ENCODE peak calls at places on chromosomes 5 and 9, in eight cellular contexts. One of them, this sample, is unnamed.

GRCh38 chr9:98142182-98142924 is 23.3 kb upstream of the TRIM14 start:
- DNase-seq in HuH-7: peak; percentile 57
- DNase-seq in activated T-helper 9 cell treated with anti-CD3 and anti-CD28 coated beads, Interleukin-2, amount 50 U/mL, for 16 hours: no peak
- DNase-seq in NCI-H2107: no peak
- DNase-seq in A172: no peak
- DNase-seq in AG08395: no peak
- DNase-seq in activated T-cell treated with anti-CD3 and anti-CD28 coated beads for 48 hours: no peak
- DNase-seq in NT2/D1: no peak
- DNase-seq in this sample: no peak

GRCh38 chr9:16671591-16672137 is 198.8 kb downstream of the BNC2 start:
- DNase-seq in HuH-7: no peak
- DNase-seq in A172: no peak
- DNase-seq in AG08395: peak; percentile 46
- DNase-seq in NCI-H2107: no peak
- DNase-seq in NT2/D1: no peak
- DNase-seq in activated T-helper 9 cell treated with anti-CD3 and anti-CD28 coated beads, Interleukin-2, amount 50 U/mL, for 16 hours: no peak
- DNase-seq in activated T-cell treated with anti-CD3 and anti-CD28 coated beads for 48 hours: no peak
- DNase-seq in this sample: no peak

GRCh38 chr9:12554636-12555035 is 138.5 kb upstream of the TYRP1 start:
- DNase-seq in AG08395: no peak
- DNase-seq in NT2/D1: peak; percentile 5
- DNase-seq in NCI-H2107: no peak
- DNase-seq in A172: peak; percentile 38
- DNase-seq in activated T-helper 9 cell treated with anti-CD3 and anti-CD28 coated beads, Interleukin-2, amount 50 U/mL, for 16 hours: no peak
- DNase-seq in activated T-cell treated with anti-CD3 and anti-CD28 coated beads for 48 hours: no peak
- DNase-seq in HuH-7: no peak
- DNase-seq in this sample: peak; percentile 5

GRCh38 chr9:133188006-133188842 is 20.8 kb downstream of the OBP2B start:
- DNase-seq in activated T-cell treated with anti-CD3 and anti-CD28 coated beads for 48 hours: no peak
- DNase-seq in A172: peak; percentile 15
- DNase-seq in NT2/D1: peak; percentile 52
- DNase-seq in AG08395: no peak
- DNase-seq in activated T-helper 9 cell treated with anti-CD3 and anti-CD28 coated beads, Interleukin-2, amount 50 U/mL, for 16 hours: no peak
- DNase-seq in NCI-H2107: no peak
- DNase-seq in HuH-7: peak; percentile 63
- DNase-seq in this sample: peak; percentile 55

GRCh38 chr5:177447066-177447610 is 524 bp downstream of the PRR7 start:
- DNase-seq in activated T-cell treated with anti-CD3 and anti-CD28 coated beads for 48 hours: peak; percentile 67
- DNase-seq in activated T-helper 9 cell treated with anti-CD3 and anti-CD28 coated beads, Interleukin-2, amount 50 U/mL, for 16 hours: peak; percentile 60
- DNase-seq in NT2/D1: no peak
- DNase-seq in HuH-7: peak; percentile 62
- DNase-seq in NCI-H2107: no peak
- DNase-seq in A172: peak; percentile 67
- DNase-seq in AG08395: peak; percentile 54
- DNase-seq in this sample: peak; percentile 82

GRCh38 chr9:137064027-137064879 is 6.1 kb downstream of the SAPCD2 start:
- DNase-seq in HuH-7: peak; percentile 84
- DNase-seq in A172: peak; percentile 71
- DNase-seq in NT2/D1: no peak
- DNase-seq in activated T-helper 9 cell treated with anti-CD3 and anti-CD28 coated beads, Interleukin-2, amount 50 U/mL, for 16 hours: peak; percentile 53
- DNase-seq in NCI-H2107: no peak
- DNase-seq in AG08395: peak; percentile 69
- DNase-seq in activated T-cell treated with anti-CD3 and anti-CD28 coated beads for 48 hours: peak; percentile 62
- DNase-seq in this sample: peak; percentile 86

GRCh38 chr9:114507726-114508125 is 2.5 kb upstream of the WHRN start:
- DNase-seq in AG08395: no peak
- DNase-seq in activated T-cell treated with anti-CD3 and anti-CD28 coated beads for 48 hours: no peak
- DNase-seq in activated T-helper 9 cell treated with anti-CD3 and anti-CD28 coated beads, Interleukin-2, amount 50 U/mL, for 16 hours: no peak
- DNase-seq in A172: peak; percentile 13
- DNase-seq in HuH-7: peak; percentile 55
- DNase-seq in NT2/D1: no peak
- DNase-seq in NCI-H2107: no peak
- DNase-seq in this sample: no peak

GRCh38 chr5:24094081-24094480 is 550.7 kb downstream of the CDH10 start:
- DNase-seq in NCI-H2107: no peak
- DNase-seq in HuH-7: no peak
- DNase-seq in AG08395: no peak
- DNase-seq in NT2/D1: no peak
- DNase-seq in activated T-cell treated with anti-CD3 and anti-CD28 coated beads for 48 hours: no peak
- DNase-seq in activated T-helper 9 cell treated with anti-CD3 and anti-CD28 coated beads, Interleukin-2, amount 50 U/mL, for 16 hours: no peak
- DNase-seq in A172: peak; percentile 52
- DNase-seq in this sample: no peak

GRCh38 chr9:107016383-107016782 is 153.4 kb downstream of the ZNF462 start:
- DNase-seq in NCI-H2107: no peak
- DNase-seq in AG08395: no peak
- DNase-seq in activated T-helper 9 cell treated with anti-CD3 and anti-CD28 coated beads, Interleukin-2, amount 50 U/mL, for 16 hours: no peak
- DNase-seq in HuH-7: no peak
- DNase-seq in activated T-cell treated with anti-CD3 and anti-CD28 coated beads for 48 hours: no peak
- DNase-seq in NT2/D1: no peak
- DNase-seq in A172: no peak
- DNase-seq in this sample: no peak

GRCh38 chr5:145350501-145350900 is 484.6 kb downstream of the PRELID2 start:
- DNase-seq in AG08395: no peak
- DNase-seq in activated T-helper 9 cell treated with anti-CD3 and anti-CD28 coated beads, Interleukin-2, amount 50 U/mL, for 16 hours: no peak
- DNase-seq in NT2/D1: no peak
- DNase-seq in activated T-cell treated with anti-CD3 and anti-CD28 coated beads for 48 hours: no peak
- DNase-seq in HuH-7: no peak
- DNase-seq in A172: peak; percentile 23
- DNase-seq in NCI-H2107: no peak
- DNase-seq in this sample: no peak

GRCh38 chr9:31304576-31304975 is 1079.9 kb upstream of the ACO1 start:
- DNase-seq in activated T-cell treated with anti-CD3 and anti-CD28 coated beads for 48 hours: no peak
- DNase-seq in A172: peak; percentile 84
- DNase-seq in NT2/D1: no peak
- DNase-seq in activated T-helper 9 cell treated with anti-CD3 and anti-CD28 coated beads, Interleukin-2, amount 50 U/mL, for 16 hours: no peak
- DNase-seq in AG08395: no peak
- DNase-seq in NCI-H2107: no peak
- DNase-seq in HuH-7: no peak
- DNase-seq in this sample: no peak

GRCh38 chr9:113011911-113012381 is at the start of gene ZNF883:
- DNase-seq in AG08395: peak; percentile 66
- DNase-seq in NT2/D1: peak; percentile 71
- DNase-seq in NCI-H2107: no peak
- DNase-seq in HuH-7: peak; percentile 32
- DNase-seq in activated T-helper 9 cell treated with anti-CD3 and anti-CD28 coated beads, Interleukin-2, amount 50 U/mL, for 16 hours: peak; percentile 0
- DNase-seq in activated T-cell treated with anti-CD3 and anti-CD28 coated beads for 48 hours: peak; percentile 4
- DNase-seq in A172: no peak
- DNase-seq in this sample: peak; percentile 42

GRCh38 chr5:142584843-142585242 is 101.0 kb downstream of the FGF1 start:
- DNase-seq in NT2/D1: no peak
- DNase-seq in NCI-H2107: no peak
- DNase-seq in HuH-7: no peak
- DNase-seq in A172: no peak
- DNase-seq in AG08395: peak; percentile 32
- DNase-seq in activated T-helper 9 cell treated with anti-CD3 and anti-CD28 coated beads, Interleukin-2, amount 50 U/mL, for 16 hours: no peak
- DNase-seq in activated T-cell treated with anti-CD3 and anti-CD28 coated beads for 48 hours: no peak
- DNase-seq in this sample: no peak

GRCh38 chr5:88682797-88683496 is 200.0 kb downstream of the MEF2C start:
- DNase-seq in NCI-H2107: no peak
- DNase-seq in HuH-7: no peak
- DNase-seq in activated T-helper 9 cell treated with anti-CD3 and anti-CD28 coated beads, Interleukin-2, amount 50 U/mL, for 16 hours: no peak
- DNase-seq in activated T-cell treated with anti-CD3 and anti-CD28 coated beads for 48 hours: no peak
- DNase-seq in AG08395: no peak
- DNase-seq in NT2/D1: no peak
- DNase-seq in A172: no peak
- DNase-seq in this sample: no peak

GRCh38 chr9:133730994-133731715 is 7.0 kb downstream of the SARDH start:
- DNase-seq in NCI-H2107: no peak
- DNase-seq in activated T-cell treated with anti-CD3 and anti-CD28 coated beads for 48 hours: no peak
- DNase-seq in HuH-7: no peak
- DNase-seq in AG08395: no peak
- DNase-seq in NT2/D1: no peak
- DNase-seq in activated T-helper 9 cell treated with anti-CD3 and anti-CD28 coated beads, Interleukin-2, amount 50 U/mL, for 16 hours: no peak
- DNase-seq in A172: no peak
- DNase-seq in this sample: no peak

GRCh38 chr5:76337949-76338589 is 65.0 kb upstream of the IQGAP2 start:
- DNase-seq in NT2/D1: peak; percentile 74
- DNase-seq in AG08395: peak; percentile 48
- DNase-seq in activated T-cell treated with anti-CD3 and anti-CD28 coated beads for 48 hours: no peak
- DNase-seq in HuH-7: peak; percentile 77
- DNase-seq in NCI-H2107: no peak
- DNase-seq in A172: peak; percentile 91
- DNase-seq in activated T-helper 9 cell treated with anti-CD3 and anti-CD28 coated beads, Interleukin-2, amount 50 U/mL, for 16 hours: no peak
- DNase-seq in this sample: peak; percentile 31

GRCh38 chr5:26329562-26330189 is 708.7 kb downstream of the CDH9 start:
- DNase-seq in AG08395: no peak
- DNase-seq in HuH-7: peak; percentile 5
- DNase-seq in activated T-cell treated with anti-CD3 and anti-CD28 coated beads for 48 hours: no peak
- DNase-seq in activated T-helper 9 cell treated with anti-CD3 and anti-CD28 coated beads, Interleukin-2, amount 50 U/mL, for 16 hours: no peak
- DNase-seq in A172: peak; percentile 40
- DNase-seq in NCI-H2107: no peak
- DNase-seq in NT2/D1: no peak
- DNase-seq in this sample: no peak

GRCh38 chr5:83512051-83512745 is 40.7 kb downstream of the VCAN start:
- DNase-seq in NCI-H2107: no peak
- DNase-seq in NT2/D1: no peak
- DNase-seq in activated T-helper 9 cell treated with anti-CD3 and anti-CD28 coated beads, Interleukin-2, amount 50 U/mL, for 16 hours: no peak
- DNase-seq in A172: no peak
- DNase-seq in activated T-cell treated with anti-CD3 and anti-CD28 coated beads for 48 hours: no peak
- DNase-seq in HuH-7: no peak
- DNase-seq in AG08395: no peak
- DNase-seq in this sample: no peak

GRCh38 chr5:91146221-91146620 is 236.9 kb downstream of the ARRDC3 start:
- DNase-seq in NT2/D1: no peak
- DNase-seq in HuH-7: peak; percentile 27
- DNase-seq in activated T-cell treated with anti-CD3 and anti-CD28 coated beads for 48 hours: no peak
- DNase-seq in NCI-H2107: no peak
- DNase-seq in AG08395: no peak
- DNase-seq in activated T-helper 9 cell treated with anti-CD3 and anti-CD28 coated beads, Interleukin-2, amount 50 U/mL, for 16 hours: no peak
- DNase-seq in A172: no peak
- DNase-seq in this sample: no peak

GRCh38 chr5:56464935-56465756 is 232.0 kb upstream of the ANKRD55 start:
- DNase-seq in HuH-7: no peak
- DNase-seq in NT2/D1: no peak
- DNase-seq in activated T-helper 9 cell treated with anti-CD3 and anti-CD28 coated beads, Interleukin-2, amount 50 U/mL, for 16 hours: no peak
- DNase-seq in NCI-H2107: no peak
- DNase-seq in activated T-cell treated with anti-CD3 and anti-CD28 coated beads for 48 hours: no peak
- DNase-seq in AG08395: no peak
- DNase-seq in A172: no peak
- DNase-seq in this sample: no peak

GRCh38 chr5:75168026-75168750 is 68.5 kb downstream of the ANKRD31 start:
- DNase-seq in AG08395: no peak
- DNase-seq in NCI-H2107: no peak
- DNase-seq in A172: no peak
- DNase-seq in activated T-cell treated with anti-CD3 and anti-CD28 coated beads for 48 hours: no peak
- DNase-seq in activated T-helper 9 cell treated with anti-CD3 and anti-CD28 coated beads, Interleukin-2, amount 50 U/mL, for 16 hours: no peak
- DNase-seq in HuH-7: no peak
- DNase-seq in NT2/D1: no peak
- DNase-seq in this sample: no peak

GRCh38 chr5:171445910-171446516 is 26.6 kb downstream of the FGF18 start:
- DNase-seq in activated T-cell treated with anti-CD3 and anti-CD28 coated beads for 48 hours: no peak
- DNase-seq in A172: no peak
- DNase-seq in HuH-7: no peak
- DNase-seq in AG08395: no peak
- DNase-seq in NCI-H2107: no peak
- DNase-seq in activated T-helper 9 cell treated with anti-CD3 and anti-CD28 coated beads, Interleukin-2, amount 50 U/mL, for 16 hours: no peak
- DNase-seq in NT2/D1: no peak
- DNase-seq in this sample: no peak